ENCODE peak calls at places on chromosome 7, in eight cellular contexts. Q is cardiac muscle cell; U is thyroid gland; S is mucosa of descending colon; W is progenitor cell of endocrine pancreas; O is H54; P is stimulated activated naive B cell treated with anti-CD40 and anti-IgM and Interleukin-4, amounts not matched to agents 10 μg/mL and 1 μg/mL and 100 μg/mL, for 72 hours; V is posterior vena cava. K is an unnamed sample.

GRCh38 chr7:119711104-119711503 is 561.9 kb upstream of the KCND2 start:
- DNase-seq in Q (no peak), U (no peak), S (no peak), W (no peak), O (no peak), P (no peak), V (no peak), K (no peak)

GRCh38 chr7:7565746-7566650 is 686 bp upstream of the MIOS start:
- DNase-seq in Q (no peak), U (peak), S (peak), W (no peak), O (no peak), P (no peak), V (no peak), K (no peak)

GRCh38 chr7:137328389-137329120 is 15.0 kb downstream of the PTN start:
- DNase-seq in Q (no peak), U (no peak), S (no peak), W (no peak), O (no peak), P (no peak), V (no peak), K (no peak)

GRCh38 chr7:111982133-111982532 is 224.1 kb downstream of the DOCK4 start:
- DNase-seq in Q (no peak), U (no peak), S (no peak), W (no peak), O (no peak), P (no peak), V (no peak), K (no peak)

GRCh38 chr7:148983220-148984146 is 44.8 kb downstream of the PDIA4 start:
- DNase-seq in Q (peak), U (peak), S (peak), W (peak), O (peak), P (peak), V (peak), K (peak)

GRCh38 chr7:31782411-31782991 is 95.5 kb downstream of the PPP1R17 start:
- DNase-seq in Q (peak), U (no peak), S (peak), W (no peak), O (peak), P (no peak), V (no peak), K (peak)

GRCh38 chr7:142357953-142358520 is 100.2 kb upstream of the PRSS58 start:
- DNase-seq in Q (peak), U (no peak), S (peak), W (no peak), O (peak), P (no peak), V (no peak), K (peak)

GRCh38 chr7:66748127-66748511 is 7.6 kb downstream of the RABGEF1 start:
- DNase-seq in Q (no peak), U (no peak), S (no peak), W (no peak), O (no peak), P (no peak), V (no peak), K (no peak)

GRCh38 chr7:379456-380225 is 89.7 kb downstream of the FOXL3 start:
- DNase-seq in Q (peak), U (peak), S (no peak), W (no peak), O (no peak), P (no peak), V (peak), K (no peak)

GRCh38 chr7:142904128-142904527 is 18.6 kb upstream of the TRPV6 start:
- DNase-seq in Q (no peak), U (no peak), S (no peak), W (no peak), O (no peak), P (no peak), V (no peak), K (no peak)

GRCh38 chr7:111677848-111678247 is 115.6 kb upstream of the IMMP2L start:
- DNase-seq in Q (no peak), U (no peak), S (no peak), W (no peak), O (no peak), P (no peak), V (no peak), K (no peak)

GRCh38 chr7:18177815-18178660 is 150.4 kb upstream of the PRPS1L1 start:
- DNase-seq in Q (no peak), U (no peak), S (no peak), W (no peak), O (no peak), P (peak), V (no peak), K (no peak)

GRCh38 chr7:21028186-21028989 is 241.7 kb upstream of the SP8 start:
- DNase-seq in Q (no peak), U (no peak), S (peak), W (no peak), O (no peak), P (no peak), V (no peak), K (no peak)

GRCh38 chr7:42152353-42153205 is 84.4 kb downstream of the GLI3 start:
- DNase-seq in Q (peak), U (no peak), S (no peak), W (no peak), O (no peak), P (no peak), V (no peak), K (no peak)

K was measured in HTR-8/SVneo.